ENCODE peak calls at places on chromosomes 6 and 20, in four cellular contexts. G, A, B and J are unnamed samples.
A peak's percentile ranks its signal among the peaks of the same experiment; 100 is the strongest.

GRCh38 chr6:35368038-35368887 is 25.9 kb downstream of the PPARD start:
- DNase-seq in G (no peak), A (no peak), B (peak; percentile 34), J (no peak)

GRCh38 chr6:151807513-151808330 is at the start of gene ESR1:
- DNase-seq in G (peak; percentile 73), A (peak; percentile 18), B (no peak), J (no peak)

GRCh38 chr20:5377484-5377883 is 60.7 kb upstream of the PROKR2 start:
- DNase-seq in G (no peak), A (no peak), B (no peak), J (no peak)

GRCh38 chr6:26588965-26589364 is 7.8 kb upstream of the ABT1 start:
- DNase-seq in G (no peak), A (no peak), B (no peak), J (no peak)

GRCh38 chr20:33373735-33374605 is 27.3 kb downstream of the CDK5RAP1 start:
- DNase-seq in G (no peak), A (peak; percentile 44), B (no peak), J (no peak)

GRCh38 chr6:20454201-20454824 is 52.6 kb downstream of the E2F3 start:
- DNase-seq in G (no peak), A (no peak), B (no peak), J (no peak)

GRCh38 chr6:166551797-166552495 is 34.5 kb downstream of the RAMACL start:
- DNase-seq in G (no peak), A (no peak), B (no peak), J (no peak)

GRCh38 chr20:145877-146276 is 3.5 kb downstream of the DEFB126 start:
- DNase-seq in G (no peak), A (no peak), B (no peak), J (no peak)

GRCh38 chr20:42795399-42795798 is 394.3 kb downstream of the PTPRT start:
- DNase-seq in G (no peak), A (no peak), B (no peak), J (no peak)

GRCh38 chr6:100322886-100323285 is 141.8 kb downstream of the SIM1 start:
- DNase-seq in G (no peak), A (no peak), B (no peak), J (no peak)

GRCh38 chr20:48739395-48740268 is 88.2 kb downstream of the PREX1 start:
- DNase-seq in G (no peak), A (no peak), B (peak; percentile 54), J (no peak)

GRCh38 chr6:53725791-53726575 is 60.4 kb upstream of the KLHL31 start:
- DNase-seq in G (peak; percentile 82), A (peak; percentile 72), B (peak; percentile 81), J (peak; percentile 71)

GRCh38 chr6:111894272-111894671 is 21.0 kb upstream of the FYN start:
- DNase-seq in G (no peak), A (no peak), B (no peak), J (no peak)

GRCh38 chr20:8670900-8671229 is 398.0 kb upstream of the PLCB4 start:
- DNase-seq in G (no peak), A (no peak), B (no peak), J (no peak)

GRCh38 chr6:36755435-36756348 is 58.1 kb downstream of the RAB44 start:
- DNase-seq in G (no peak), A (no peak), B (peak; percentile 70), J (no peak)

GRCh38 chr20:20864346-20865096 is 152.1 kb upstream of the RALGAPA2 start:
- DNase-seq in G (no peak), A (peak; percentile 71), B (no peak), J (no peak)

GRCh38 chr6:130188207-130188899 is 34.4 kb downstream of the SAMD3 start:
- DNase-seq in G (no peak), A (no peak), B (no peak), J (no peak)

GRCh38 chr6:148611213-148611612 is 135.6 kb upstream of the UST start:
- DNase-seq in G (peak; percentile 90), A (no peak), B (no peak), J (no peak)

GRCh38 chr6:159467473-159468041 is 225.5 kb downstream of the SOD2 start:
- DNase-seq in G (no peak), A (no peak), B (no peak), J (no peak)

GRCh38 chr20:36435799-36436541 is 105.3 kb upstream of the MYL9 start:
- DNase-seq in G (peak; percentile 75), A (peak; percentile 88), B (peak; percentile 88), J (peak; percentile 43)

GRCh38 chr20:23257106-23257761 is 93.4 kb upstream of the NXT1 start:
- DNase-seq in G (no peak), A (peak; percentile 12), B (no peak), J (no peak)

GRCh38 chr6:50128420-50129005 is 78.8 kb upstream of the DEFB112 start:
- DNase-seq in G (no peak), A (no peak), B (no peak), J (no peak)

GRCh38 chr6:37547564-37548061 is 47.9 kb upstream of the CCDC167 start:
- DNase-seq in G (no peak), A (peak; percentile 47), B (peak; percentile 46), J (no peak)